ENCODE peak calls at places on chromosomes 2 and 18, in eight cellular contexts. B is iPS-NIHi11; Y is epithelial cell of esophagus; P is cardiac muscle cell; W is Peyer's patch; X is stimulated activated naive B cell treated with anti-CD40 and anti-IgM and Interleukin-4, amounts not matched to agents 10 μg/mL and 1 μg/mL and 100 μg/mL, for 72 hours; A is BE2C; G is right lobe of liver. K is an unnamed sample.
A peak's percentile ranks its signal among the peaks of the same experiment; 100 is the strongest.

GRCh38 chr2:3605013-3605961 is 10.4 kb downstream of the COLEC11 start:
- DNase-seq in B (peak; percentile 67), Y (peak; percentile 56), P (no peak), W (no peak), X (no peak), A (peak; percentile 93), G (no peak), K (peak; percentile 77)

GRCh38 chr18:7830468-7830867 is 263.4 kb downstream of the PTPRM start:
- DNase-seq in B (peak; percentile 29), Y (peak; percentile 50), P (no peak), W (no peak), X (no peak), A (no peak), G (no peak), K (no peak)

GRCh38 chr2:177679611-177680530 is 287.3 kb downstream of the AGPS start:
- DNase-seq in B (no peak), Y (no peak), P (peak; percentile 17), W (no peak), X (no peak), A (peak; percentile 46), G (no peak), K (no peak)

GRCh38 chr2:105365176-105365575 is 27.8 kb downstream of the C2orf49 start:
- DNase-seq in B (no peak), Y (no peak), P (no peak), W (no peak), X (no peak), A (no peak), G (no peak), K (no peak)

GRCh38 chr2:47530105-47530504 is 127.1 kb downstream of the MSH2 start:
- DNase-seq in B (no peak), Y (no peak), P (no peak), W (no peak), X (no peak), A (no peak), G (no peak), K (no peak)

GRCh38 chr2:101616411-101616810 is 81.1 kb upstream of the MAP4K4 start:
- DNase-seq in B (no peak), Y (no peak), P (peak; percentile 35), W (no peak), X (no peak), A (no peak), G (no peak), K (no peak)

GRCh38 chr18:47422524-47422923 is 171.1 kb upstream of the SKOR2 start:
- DNase-seq in B (peak; percentile 46), Y (no peak), P (no peak), W (no peak), X (no peak), A (peak; percentile 8), G (no peak), K (no peak)

GRCh38 chr2:43265006-43265770 is 38.8 kb upstream of the ZFP36L2 start:
- DNase-seq in B (no peak), Y (no peak), P (peak; percentile 89), W (no peak), X (no peak), A (no peak), G (no peak), K (no peak)

GRCh38 chr18:41875094-41875780 is 79.8 kb upstream of the PIK3C3 start:
- DNase-seq in B (no peak), Y (peak; percentile 71), P (peak; percentile 69), W (no peak), X (no peak), A (no peak), G (no peak), K (no peak)

GRCh38 chr2:9693646-9694045 is 62.8 kb upstream of the YWHAQ start:
- DNase-seq in B (no peak), Y (no peak), P (no peak), W (no peak), X (no peak), A (no peak), G (no peak), K (no peak)

GRCh38 chr2:230842473-230842872 is 22.3 kb upstream of the ITM2C start:
- DNase-seq in B (no peak), Y (peak; percentile 30), P (no peak), W (no peak), X (no peak), A (no peak), G (no peak), K (no peak)

GRCh38 chr2:212908682-212909435 is 242.6 kb downstream of the IKZF2 start:
- DNase-seq in B (no peak), Y (no peak), P (no peak), W (no peak), X (no peak), A (no peak), G (no peak), K (no peak)

GRCh38 chr18:47895565-47896250 is 34.8 kb downstream of the SMAD2 start:
- DNase-seq in B (no peak), Y (no peak), P (no peak), W (no peak), X (no peak), A (no peak), G (no peak), K (no peak)

GRCh38 chr2:239093956-239094355 is 246.1 kb downstream of the TWIST2 start:
- DNase-seq in B (no peak), Y (no peak), P (no peak), W (no peak), X (no peak), A (no peak), G (no peak), K (no peak)

GRCh38 chr2:221518201-221518936 is 53.7 kb downstream of the EPHA4 start:
- DNase-seq in B (no peak), Y (peak; percentile 43), P (peak; percentile 45), W (no peak), X (no peak), A (no peak), G (no peak), K (peak; percentile 35)

GRCh38 chr2:240290432-240291336 is 144.8 kb upstream of the GPC1 start:
- DNase-seq in B (peak; percentile 2), Y (no peak), P (no peak), W (no peak), X (no peak), A (no peak), G (no peak), K (no peak)

GRCh38 chr2:84701880-84702279 is 179.0 kb downstream of the TRABD2A start:
- DNase-seq in B (no peak), Y (peak; percentile 44), P (peak; percentile 55), W (no peak), X (no peak), A (no peak), G (no peak), K (no peak)

GRCh38 chr2:6069354-6069753 is 377.2 kb downstream of the SOX11 start:
- DNase-seq in B (peak; percentile 59), Y (no peak), P (no peak), W (no peak), X (no peak), A (no peak), G (no peak), K (no peak)

GRCh38 chr2:101277111-101277510 is 24.4 kb downstream of the CNOT11 start:
- DNase-seq in B (no peak), Y (peak; percentile 67), P (peak; percentile 21), W (no peak), X (no peak), A (no peak), G (no peak), K (no peak)

GRCh38 chr2:70133521-70134348 is 46.5 kb downstream of the PCBP1 start:
- DNase-seq in B (no peak), Y (no peak), P (peak; percentile 65), W (no peak), X (peak; percentile 40), A (no peak), G (no peak), K (peak; percentile 56)

GRCh38 chr2:236052206-236052605 is 116.0 kb downstream of the GBX2 start:
- DNase-seq in B (no peak), Y (no peak), P (no peak), W (peak; percentile 24), X (no peak), A (no peak), G (no peak), K (no peak)

GRCh38 chr18:9841752-9842151 is 44.0 kb upstream of the TXNDC2 start:
- DNase-seq in B (no peak), Y (no peak), P (no peak), W (no peak), X (no peak), A (no peak), G (no peak), K (no peak)

GRCh38 chr2:112784199-112785189 is at the start of gene IL1A:
- DNase-seq in B (peak; percentile 72), Y (peak; percentile 95), P (peak; percentile 71), W (peak; percentile 49), X (no peak), A (no peak), G (no peak), K (peak; percentile 38)

GRCh38 chr2:127145255-127145899 is 38.4 kb upstream of the BIN1 start:
- DNase-seq in B (no peak), Y (peak; percentile 55), P (no peak), W (no peak), X (no peak), A (no peak), G (no peak), K (no peak)

GRCh38 chr18:48228301-48228715 is 180.9 kb downstream of the ZBTB7C start:
- DNase-seq in B (no peak), Y (peak; percentile 15), P (peak; percentile 58), W (no peak), X (no peak), A (no peak), G (peak; percentile 72), K (no peak)

GRCh38 chr2:39407516-39408296 is 29.4 kb downstream of the MAP4K3 start:
- DNase-seq in B (no peak), Y (no peak), P (no peak), W (no peak), X (no peak), A (no peak), G (no peak), K (no peak)

GRCh38 chr2:158034198-158034831 is 67.4 kb upstream of the UPP2 start:
- DNase-seq in B (peak; percentile 85), Y (peak; percentile 76), P (peak; percentile 69), W (peak; percentile 78), X (peak; percentile 19), A (peak; percentile 15), G (peak; percentile 75), K (peak; percentile 37)

GRCh38 chr2:170092475-170092874 is 85.5 kb upstream of the MYO3B start:
- DNase-seq in B (no peak), Y (peak; percentile 26), P (no peak), W (no peak), X (no peak), A (no peak), G (no peak), K (no peak)

GRCh38 chr2:27095745-27096651 is 9.4 kb downstream of the KHK start:
- DNase-seq in B (peak; percentile 88), Y (peak; percentile 66), P (peak; percentile 72), W (peak; percentile 73), X (peak; percentile 41), A (peak; percentile 82), G (peak; percentile 90), K (peak; percentile 66)

GRCh38 chr2:127596311-127597045 is 49.5 kb upstream of the GPR17 start:
- DNase-seq in B (no peak), Y (no peak), P (no peak), W (peak; percentile 38), X (no peak), A (no peak), G (peak; percentile 28), K (peak; percentile 0)

GRCh38 chr2:9720352-9721093 is 89.7 kb upstream of the YWHAQ start:
- DNase-seq in B (no peak), Y (no peak), P (no peak), W (no peak), X (peak; percentile 21), A (no peak), G (no peak), K (no peak)

GRCh38 chr2:81481994-81482368 is 1177.4 kb upstream of the LRRTM1 start:
- DNase-seq in B (peak; percentile 6), Y (no peak), P (peak; percentile 0), W (no peak), X (no peak), A (no peak), G (no peak), K (no peak)

GRCh38 chr2:43315482-43315881 is 89.1 kb upstream of the ZFP36L2 start:
- DNase-seq in B (no peak), Y (no peak), P (no peak), W (no peak), X (no peak), A (no peak), G (no peak), K (no peak)

GRCh38 chr2:209426432-209426831 is 2.6 kb downstream of the MAP2 start:
- DNase-seq in B (peak; percentile 37), Y (peak; percentile 96), P (no peak), W (no peak), X (no peak), A (no peak), G (no peak), K (no peak)

K was measured in activated naive CD4-positive, alpha-beta T cell treated with anti-CD3 and anti-CD28 coated beads for 36 hours.